ENCODE peak calls at places on chromosome 1, in nine cellular contexts. A is heart left ventricle, D is neural progenitor cell, W is stomach, P is transverse colon, E is dorsolateral prefrontal cortex, O is GM23338, H is tibial nerve, I is H9. B is an unnamed sample.

GRCh38 chr1:24138481-24139158 is 4.3 kb downstream of the IL22RA1 start:
- DNase-seq in A (no peak), D (no peak), W (no peak), P (no peak), E (no peak), O (no peak), H (no peak), I (no peak), B (no peak)

GRCh38 chr1:163174524-163175437 is 27.9 kb downstream of the RGS5 start:
- DNase-seq in A (peak), D (peak), W (peak), P (peak), E (peak), O (peak), H (peak), I (peak), B (peak)

GRCh38 chr1:172895050-172895460 is 155.7 kb downstream of the TNFSF18 start:
- DNase-seq in A (no peak), D (no peak), W (no peak), P (no peak), E (no peak), O (peak), H (no peak), I (no peak), B (no peak)

GRCh38 chr1:172443666-172444453 is at the start of gene PIGC:
- DNase-seq in A (peak), D (peak), W (peak), P (peak), E (peak), O (peak), H (peak), I (peak), B (peak)

GRCh38 chr1:226953175-226953800 is 13.2 kb downstream of the COQ8A start:
- DNase-seq in A (no peak), D (no peak), W (no peak), P (no peak), E (no peak), O (no peak), H (no peak), I (no peak), B (no peak)

GRCh38 chr1:17632541-17633193 is 93.2 kb downstream of the ARHGEF10L start:
- DNase-seq in A (no peak), D (no peak), W (no peak), P (no peak), E (no peak), O (no peak), H (no peak), I (no peak), B (no peak)

GRCh38 chr1:60746278-60746761 is 336.0 kb upstream of the NFIA start:
- DNase-seq in A (peak), D (peak), W (no peak), P (no peak), E (no peak), O (no peak), H (no peak), I (no peak), B (no peak)

GRCh38 chr1:94820918-94821317 is 761 bp downstream of the SLC44A3 start:
- DNase-seq in A (no peak), D (no peak), W (no peak), P (no peak), E (no peak), O (no peak), H (no peak), I (no peak), B (no peak)

GRCh38 chr1:3170566-3171453 is 101.8 kb downstream of the PRDM16 start:
- DNase-seq in A (peak), D (peak), W (peak), P (peak), E (peak), O (no peak), H (peak), I (no peak), B (no peak)

GRCh38 chr1:204465469-204466415 is 28.9 kb downstream of the PIK3C2B start:
- DNase-seq in A (no peak), D (no peak), W (no peak), P (no peak), E (no peak), O (no peak), H (no peak), I (no peak), B (no peak)

GRCh38 chr1:153921803-153922075 is 1.0 kb downstream of the GATAD2B start:
- DNase-seq in A (no peak), D (no peak), W (no peak), P (peak), E (no peak), O (peak), H (no peak), I (no peak), B (no peak)

GRCh38 chr1:215210167-215210566 is 127.6 kb downstream of the KCNK2 start:
- DNase-seq in A (no peak), D (no peak), W (no peak), P (no peak), E (no peak), O (no peak), H (no peak), I (no peak), B (no peak)

GRCh38 chr1:54425152-54425584 is 19.0 kb upstream of the SSBP3 start:
- DNase-seq in A (no peak), D (no peak), W (no peak), P (peak), E (no peak), O (peak), H (no peak), I (no peak), B (no peak)

GRCh38 chr1:113391643-113392271 is 1.4 kb downstream of the MAGI3 start:
- DNase-seq in A (no peak), D (peak), W (peak), P (peak), E (no peak), O (no peak), H (no peak), I (no peak), B (no peak)

GRCh38 chr1:45412899-45413298 is 72.7 kb upstream of the MUTYH start:
- DNase-seq in A (no peak), D (no peak), W (no peak), P (no peak), E (no peak), O (no peak), H (no peak), I (no peak), B (no peak)

GRCh38 chr1:243819438-243819839 is 30.6 kb downstream of the AKT3 start:
- DNase-seq in A (no peak), D (peak), W (no peak), P (no peak), E (no peak), O (peak), H (no peak), I (peak), B (no peak)

GRCh38 chr1:114482585-114482984 is 28.4 kb downstream of the TRIM33 start:
- DNase-seq in A (no peak), D (no peak), W (no peak), P (no peak), E (no peak), O (peak), H (no peak), I (no peak), B (no peak)

GRCh38 chr1:12435639-12436344 is 182.2 kb downstream of the DHRS3 start:
- DNase-seq in A (no peak), D (no peak), W (no peak), P (no peak), E (no peak), O (no peak), H (no peak), I (no peak), B (peak)

GRCh38 chr1:178262101-178262500 is 168.2 kb downstream of the RASAL2 start:
- DNase-seq in A (no peak), D (peak), W (no peak), P (no peak), E (no peak), O (peak), H (no peak), I (no peak), B (no peak)

GRCh38 chr1:10650591-10651216 is 145.7 kb downstream of the CASZ1 start:
- DNase-seq in A (no peak), D (no peak), W (no peak), P (no peak), E (no peak), O (no peak), H (no peak), I (no peak), B (no peak)

GRCh38 chr1:110248746-110249145 is 38.6 kb downstream of the KCNC4 start:
- DNase-seq in A (no peak), D (no peak), W (no peak), P (no peak), E (no peak), O (no peak), H (no peak), I (no peak), B (no peak)

GRCh38 chr1:21472861-21473260 is 32.9 kb downstream of the NBPF3 start:
- DNase-seq in A (no peak), D (no peak), W (no peak), P (no peak), E (no peak), O (no peak), H (no peak), I (no peak), B (no peak)

GRCh38 chr1:18940303-18941020 is 16.0 kb downstream of the IFFO2 start:
- DNase-seq in A (no peak), D (no peak), W (no peak), P (no peak), E (no peak), O (no peak), H (no peak), I (no peak), B (no peak)

GRCh38 chr1:29122662-29122986 is 1.1 kb downstream of the TMEM200B start:
- DNase-seq in A (peak), D (peak), W (peak), P (peak), E (no peak), O (peak), H (peak), I (no peak), B (no peak)

GRCh38 chr1:184212649-184213314 is 161.3 kb downstream of the TSEN15 start:
- DNase-seq in A (no peak), D (no peak), W (no peak), P (no peak), E (no peak), O (no peak), H (no peak), I (no peak), B (peak)

GRCh38 chr1:116133696-116134095 is 22.5 kb downstream of the MAB21L3 start:
- DNase-seq in A (no peak), D (no peak), W (no peak), P (no peak), E (no peak), O (no peak), H (no peak), I (no peak), B (no peak)

GRCh38 chr1:116131170-116131569 is 20.0 kb downstream of the MAB21L3 start:
- DNase-seq in A (no peak), D (no peak), W (no peak), P (no peak), E (no peak), O (no peak), H (no peak), I (no peak), B (no peak)

GRCh38 chr1:116130376-116130775 is 19.2 kb downstream of the MAB21L3 start:
- DNase-seq in A (no peak), D (no peak), W (no peak), P (no peak), E (no peak), O (no peak), H (no peak), I (no peak), B (no peak)

GRCh38 chr1:116131866-116132605 is 20.8 kb downstream of the MAB21L3 start:
- DNase-seq in A (no peak), D (no peak), W (no peak), P (no peak), E (no peak), O (no peak), H (no peak), I (no peak), B (no peak)

DNA sequence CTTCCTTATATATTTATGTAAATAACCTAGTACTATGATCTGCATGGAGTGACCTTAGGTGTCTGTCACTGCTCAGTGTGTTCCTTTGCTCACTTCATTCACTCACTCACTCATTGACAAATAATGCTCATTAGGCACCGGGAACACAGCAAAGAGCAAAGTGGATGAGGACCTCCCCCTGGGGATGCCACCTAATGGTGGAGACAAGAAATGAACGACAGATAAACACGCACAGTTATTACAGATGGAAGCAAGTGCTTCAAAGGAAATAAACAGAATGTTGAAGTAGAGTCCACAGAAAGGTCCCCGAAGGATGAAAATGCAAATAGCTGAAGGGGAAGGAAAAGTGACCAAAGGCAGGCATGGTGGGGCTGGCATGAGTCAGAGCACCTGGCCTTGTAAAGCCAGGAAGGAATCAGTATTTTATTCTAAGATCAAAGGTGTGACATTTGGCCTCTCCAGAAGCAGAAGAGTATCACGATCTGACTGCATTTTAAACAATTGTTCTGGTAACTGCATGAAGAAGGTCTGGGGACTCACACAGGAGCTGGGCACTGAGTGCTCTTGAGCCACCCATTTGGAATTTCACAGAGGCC is 23.1 kb downstream of the MAB21L3 start:
- DNase-seq in A (no peak), D (peak), W (no peak), P (no peak), E (no peak), O (no peak), H (no peak), I (no peak), B (peak)
- TF ChIP-seq CTCF in A (peak), D (peak), W (no peak), P (no peak), E (no peak), O (peak), H (no peak), I (peak), B (peak)

GRCh38 chr1:197915797-197916686 is 1.1 kb upstream of the LHX9 start:
- DNase-seq in A (peak), D (peak), W (no peak), P (peak), E (no peak), O (peak), H (no peak), I (peak), B (peak)
- TF ChIP-seq CTCF in A (peak), D (peak), W (no peak), P (peak), E (no peak), O (peak), H (no peak), I (peak), B (peak)

DNA sequence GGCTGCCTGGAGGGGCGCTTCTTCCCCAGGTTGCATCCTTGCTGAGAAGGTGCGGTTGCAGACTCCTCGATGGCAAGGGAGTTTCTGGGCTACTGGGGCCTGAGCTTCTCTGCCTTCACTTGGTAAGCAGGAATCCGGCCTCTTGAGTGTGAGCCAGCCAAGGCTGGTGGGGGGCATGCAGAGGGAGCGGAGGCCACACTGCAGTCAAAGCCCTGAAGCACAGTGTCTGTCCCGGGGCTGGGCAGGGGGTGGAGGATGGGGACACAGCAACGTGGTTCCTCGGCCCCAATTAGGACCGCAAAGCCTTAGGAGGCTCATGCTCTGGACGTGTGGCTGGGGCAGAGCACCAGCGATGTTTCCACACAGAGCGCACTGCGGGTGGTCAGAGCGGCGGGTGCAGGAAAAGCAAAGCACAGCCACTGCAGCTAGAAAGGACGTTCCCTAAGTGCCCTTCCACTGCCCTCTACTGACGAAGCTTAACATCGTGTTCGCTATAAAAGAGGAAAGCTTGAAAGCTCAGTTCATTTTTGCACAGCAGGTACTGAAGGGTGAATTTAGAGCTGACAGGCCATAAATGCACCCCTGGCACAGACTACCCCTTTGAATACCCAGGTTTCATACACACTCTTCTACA is 60.7 kb upstream of the COG2 start:
- DNase-seq in A (no peak), D (peak), W (no peak), P (no peak), E (no peak), O (peak), H (no peak), I (peak), B (peak)
- TF ChIP-seq CTCF in A (no peak), D (no peak), W (no peak), P (no peak), E (no peak), O (peak), H (no peak), I (peak), B (peak)

DNA sequence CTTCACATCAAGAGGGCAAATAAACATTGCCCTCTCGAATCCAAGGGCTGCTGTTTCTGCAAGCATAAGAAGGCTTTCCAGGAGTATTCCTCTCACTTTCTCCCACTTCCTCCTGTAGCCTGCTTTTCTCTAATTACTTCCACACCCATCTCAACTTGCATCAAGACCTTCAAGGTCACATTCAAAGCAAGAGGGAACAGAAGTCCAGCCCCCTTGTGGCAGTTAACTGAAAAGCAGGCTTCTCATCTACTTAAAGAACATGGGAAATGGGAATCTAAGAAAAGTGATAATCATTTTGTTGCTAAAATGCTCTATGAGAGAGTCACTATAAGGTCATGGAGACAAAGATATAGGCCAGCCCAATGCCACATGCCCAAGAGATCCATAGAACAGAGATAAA is 874.4 kb downstream of the KCNT2 start:
- DNase-seq in A (no peak), D (peak), W (no peak), P (peak), E (no peak), O (peak), H (no peak), I (peak), B (peak)
- TF ChIP-seq CTCF in A (no peak), D (peak), W (no peak), P (peak), E (no peak), O (peak), H (no peak), I (peak), B (peak)

DNA sequence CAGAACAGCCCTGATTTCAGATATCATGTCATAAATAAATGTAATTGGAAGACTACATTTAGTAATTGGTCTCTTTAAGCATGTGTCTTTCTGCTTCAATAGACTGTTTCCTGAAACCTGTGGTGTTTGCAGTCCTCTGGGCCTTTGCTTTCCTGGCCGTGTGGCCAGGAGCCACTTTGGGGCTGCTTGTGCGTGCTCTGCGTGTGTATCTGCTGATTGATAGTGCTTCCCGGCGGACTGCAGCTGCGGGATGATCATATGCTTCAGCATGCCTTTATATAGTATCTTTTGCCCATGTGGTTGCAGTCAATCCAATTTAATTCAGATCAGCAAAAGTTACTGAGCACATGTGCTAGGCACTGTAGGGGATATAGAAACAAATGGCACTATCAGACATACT is 27.5 kb upstream of the TTF2 start:
- DNase-seq in A (no peak), D (no peak), W (no peak), P (no peak), E (no peak), O (no peak), H (no peak), I (no peak), B (no peak)
- TF ChIP-seq CTCF in A (no peak), D (no peak), W (no peak), P (no peak), E (no peak), O (no peak), H (no peak), I (no peak), B (no peak)

GRCh38 chr1:43936470-43937151 is 3.0 kb downstream of the ARTN start:
- DNase-seq in A (peak), D (peak), W (peak), P (peak), E (no peak), O (peak), H (no peak), I (peak), B (no peak)
- TF ChIP-seq CTCF in A (peak), D (peak), W (no peak), P (peak), E (no peak), O (peak), H (no peak), I (peak), B (no peak)

GRCh38 chr1:46692806-46693770 is 21.4 kb downstream of the TEX38 start:
- DNase-seq in A (no peak), D (no peak), W (no peak), P (no peak), E (no peak), O (no peak), H (no peak), I (no peak), B (no peak)

GRCh38 chr1:46690931-46691411 is 19.3 kb downstream of the TEX38 start:
- DNase-seq in A (no peak), D (peak), W (no peak), P (no peak), E (no peak), O (no peak), H (no peak), I (no peak), B (peak)

GRCh38 chr1:46689326-46689725 is 17.7 kb downstream of the TEX38 start:
- DNase-seq in A (no peak), D (peak), W (no peak), P (no peak), E (no peak), O (no peak), H (no peak), I (no peak), B (peak)

GRCh38 chr1:46689897-46690296 is 18.2 kb downstream of the TEX38 start:
- DNase-seq in A (no peak), D (no peak), W (no peak), P (no peak), E (no peak), O (no peak), H (no peak), I (no peak), B (no peak)

GRCh38 chr1:46691997-46692790 is 20.5 kb downstream of the TEX38 start:
- DNase-seq in A (no peak), D (no peak), W (no peak), P (no peak), E (peak), O (no peak), H (no peak), I (no peak), B (peak)
- TF ChIP-seq CTCF in A (no peak), D (peak), W (no peak), P (no peak), E (no peak), O (peak), H (no peak), I (no peak), B (peak)

DNA sequence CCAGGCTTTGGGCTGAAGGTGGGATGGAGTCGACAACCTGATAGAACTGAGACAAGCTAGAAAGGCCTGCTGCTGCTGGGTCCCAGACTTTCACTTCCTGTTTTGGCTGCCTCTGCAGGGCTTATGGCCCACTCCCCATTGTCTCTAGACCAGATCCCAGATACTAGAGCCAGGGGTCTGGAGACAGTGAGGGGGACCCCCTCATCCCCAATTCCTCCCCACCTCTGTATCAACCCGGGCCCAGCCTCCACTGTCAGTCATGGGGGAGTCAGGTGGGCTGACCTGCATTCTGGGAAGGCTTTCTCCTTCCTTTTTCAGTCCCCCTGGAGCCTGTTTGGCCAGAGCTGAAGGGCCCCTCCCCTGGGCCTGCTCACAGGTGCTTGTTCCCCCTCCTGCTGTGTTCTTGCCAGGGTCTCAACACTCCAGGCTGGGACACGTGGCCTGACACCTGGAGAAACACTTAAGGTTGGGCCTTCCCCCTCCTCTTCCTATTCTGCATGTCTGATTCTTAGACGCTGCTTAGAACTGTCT is 18.0 kb upstream of the ETV3L start:
- DNase-seq in A (no peak), D (no peak), W (peak), P (no peak), E (no peak), O (no peak), H (no peak), I (peak), B (no peak)
- TF ChIP-seq CTCF in A (no peak), D (no peak), W (no peak), P (no peak), E (no peak), O (no peak), H (no peak), I (no peak), B (no peak)

B was measured in A673.